ENCODE peak calls at places on chromosome 13, in eight cellular contexts. C is H54, H is suprapubic skin, B is H1, I is breast epithelium, K is ovary, F is body of pancreas, N is heart left ventricle. M is an unnamed sample.

GRCh38 chr13:98176777-98177608 is at the start of gene RNF113B:
- DNase-seq in C (no peak), H (no peak), B (no peak), I (no peak), K (no peak), F (no peak), N (no peak), M (no peak)

GRCh38 chr13:45538382-45538781 is 73.6 kb downstream of the COG3 start:
- DNase-seq in C (no peak), H (no peak), B (no peak), I (no peak), K (no peak), F (no peak), N (no peak), M (no peak)

GRCh38 chr13:28346136-28346535 is 148.8 kb downstream of the FLT1 start:
- DNase-seq in C (no peak), H (no peak), B (no peak), I (no peak), K (no peak), F (no peak), N (no peak), M (no peak)

GRCh38 chr13:83332751-83333150 is 549.5 kb downstream of the SLITRK1 start:
- DNase-seq in C (no peak), H (no peak), B (no peak), I (no peak), K (no peak), F (no peak), N (no peak), M (no peak)

GRCh38 chr13:110575322-110576069 is 14.0 kb upstream of the RAB20 start:
- DNase-seq in C (peak; percentile 59), H (no peak), B (no peak), I (no peak), K (no peak), F (peak; percentile 50), N (no peak), M (no peak)

GRCh38 chr13:25678398-25678797 is 306.6 kb downstream of the ATP8A2 start:
- DNase-seq in C (no peak), H (no peak), B (no peak), I (no peak), K (no peak), F (peak; percentile 38), N (no peak), M (no peak)

GRCh38 chr13:64480206-64480605 is 2749.9 kb downstream of the PCDH9 start:
- DNase-seq in C (no peak), H (no peak), B (no peak), I (no peak), K (no peak), F (no peak), N (no peak), M (no peak)

GRCh38 chr13:76809369-76809768 is 76.8 kb downstream of the KCTD12 start:
- DNase-seq in C (no peak), H (no peak), B (no peak), I (no peak), K (no peak), F (no peak), N (no peak), M (no peak)

GRCh38 chr13:98480915-98481510 is 95.9 kb downstream of the STK24 start:
- DNase-seq in C (no peak), H (peak; percentile 57), B (no peak), I (no peak), K (no peak), F (no peak), N (no peak), M (peak; percentile 69)

GRCh38 chr13:77124423-77124822 is 97.5 kb upstream of the FBXL3 start:
- DNase-seq in C (no peak), H (no peak), B (no peak), I (no peak), K (no peak), F (no peak), N (no peak), M (no peak)

GRCh38 chr13:20969182-20969581 is 66.6 kb upstream of the XPO4 start:
- DNase-seq in C (no peak), H (no peak), B (no peak), I (no peak), K (no peak), F (no peak), N (no peak), M (no peak)

GRCh38 chr13:40662866-40663265 is 3.6 kb downstream of the FOXO1 start:
- DNase-seq in C (no peak), H (no peak), B (no peak), I (no peak), K (no peak), F (no peak), N (no peak), M (no peak)

GRCh38 chr13:51764184-51765141 is 39.5 kb downstream of the DHRS12 start:
- DNase-seq in C (no peak), H (peak; percentile 91), B (no peak), I (no peak), K (no peak), F (peak; percentile 91), N (peak; percentile 68), M (no peak)

GRCh38 chr13:40094056-40094455 is 438.6 kb downstream of the COG6 start:
- DNase-seq in C (no peak), H (no peak), B (no peak), I (no peak), K (no peak), F (no peak), N (no peak), M (no peak)

GRCh38 chr13:112687836-112688559 is 1.8 kb upstream of the ATP11A start:
- DNase-seq in C (no peak), H (no peak), B (no peak), I (peak; percentile 15), K (no peak), F (no peak), N (no peak), M (no peak)

GRCh38 chr13:112688560-112689497 is 1.0 kb upstream of the ATP11A start:
- DNase-seq in C (no peak), H (peak; percentile 61), B (no peak), I (no peak), K (no peak), F (peak; percentile 49), N (no peak), M (peak; percentile 64)

GRCh38 chr13:112690242-112690943 is 555 bp downstream of the ATP11A start:
- DNase-seq in C (peak; percentile 86), H (peak; percentile 74), B (no peak), I (no peak), K (peak; percentile 67), F (peak; percentile 59), N (peak; percentile 83), M (peak; percentile 68)

GRCh38 chr13:112692104-112692503 is 2.3 kb downstream of the ATP11A start:
- DNase-seq in C (no peak), H (no peak), B (no peak), I (no peak), K (no peak), F (no peak), N (no peak), M (no peak)

GRCh38 chr13:112689498-112690241 is at the start of gene ATP11A:
- DNase-seq in C (peak; percentile 100), H (peak; percentile 94), B (peak; percentile 25), I (peak; percentile 89), K (peak; percentile 94), F (peak; percentile 95), N (peak; percentile 97), M (peak; percentile 91)
- TF ChIP-seq POLR2A in C (peak; percentile 63), H (no peak), B (no peak), I (no peak), K (peak; percentile 89), F (peak; percentile 84), N (peak; percentile 98), M (peak; percentile 71)

GRCh38 chr13:114230117-114230516 is 4.6 kb upstream of the CDC16 start:
- DNase-seq in C (no peak), H (no peak), B (no peak), I (no peak), K (no peak), F (no peak), N (no peak), M (peak; percentile 30)

GRCh38 chr13:114226699-114227323 is 7.9 kb upstream of the CDC16 start:
- DNase-seq in C (peak; percentile 91), H (peak; percentile 90), B (peak; percentile 84), I (peak; percentile 90), K (peak; percentile 83), F (peak; percentile 91), N (peak; percentile 88), M (peak; percentile 85)

GRCh38 chr13:114227528-114227927 is 7.2 kb upstream of the CDC16 start:
- DNase-seq in C (no peak), H (no peak), B (no peak), I (no peak), K (no peak), F (no peak), N (no peak), M (no peak)

GRCh38 chr13:114229486-114229885 is 5.2 kb upstream of the CDC16 start:
- DNase-seq in C (no peak), H (no peak), B (no peak), I (no peak), K (no peak), F (no peak), N (no peak), M (no peak)

GRCh38 chr13:114228176-114228575 is 6.5 kb upstream of the CDC16 start:
- DNase-seq in C (no peak), H (no peak), B (no peak), I (no peak), K (no peak), F (no peak), N (no peak), M (no peak)
- TF ChIP-seq POLR2A in C (no peak), H (no peak), B (no peak), I (no peak), K (no peak), F (no peak), N (no peak), M (no peak)

DNA sequence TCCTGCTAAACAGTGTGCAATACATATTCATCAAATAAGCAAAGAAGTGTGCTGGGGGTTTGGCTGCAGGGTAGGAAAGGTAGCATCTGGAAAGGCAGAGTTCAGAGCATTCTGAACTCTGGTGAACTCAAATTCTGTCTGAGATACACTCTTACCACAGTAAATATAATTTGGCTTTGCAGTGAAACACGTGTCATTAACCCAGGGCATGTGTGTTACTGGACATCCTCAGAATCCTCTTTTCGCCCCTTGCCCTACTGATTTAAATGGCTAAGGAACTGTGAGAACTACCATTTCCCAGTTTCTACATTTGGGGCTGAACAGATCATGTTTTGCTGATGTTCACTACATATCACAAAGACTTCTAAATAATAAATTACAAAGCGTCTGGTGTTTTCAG is 562.8 kb upstream of the SGCG start:
- DNase-seq in C (no peak), H (no peak), B (no peak), I (no peak), K (no peak), F (no peak), N (no peak), M (no peak)
- TF ChIP-seq POLR2A in C (no peak), H (no peak), B (no peak), I (no peak), K (no peak), F (no peak), N (no peak), M (no peak)

DNA sequence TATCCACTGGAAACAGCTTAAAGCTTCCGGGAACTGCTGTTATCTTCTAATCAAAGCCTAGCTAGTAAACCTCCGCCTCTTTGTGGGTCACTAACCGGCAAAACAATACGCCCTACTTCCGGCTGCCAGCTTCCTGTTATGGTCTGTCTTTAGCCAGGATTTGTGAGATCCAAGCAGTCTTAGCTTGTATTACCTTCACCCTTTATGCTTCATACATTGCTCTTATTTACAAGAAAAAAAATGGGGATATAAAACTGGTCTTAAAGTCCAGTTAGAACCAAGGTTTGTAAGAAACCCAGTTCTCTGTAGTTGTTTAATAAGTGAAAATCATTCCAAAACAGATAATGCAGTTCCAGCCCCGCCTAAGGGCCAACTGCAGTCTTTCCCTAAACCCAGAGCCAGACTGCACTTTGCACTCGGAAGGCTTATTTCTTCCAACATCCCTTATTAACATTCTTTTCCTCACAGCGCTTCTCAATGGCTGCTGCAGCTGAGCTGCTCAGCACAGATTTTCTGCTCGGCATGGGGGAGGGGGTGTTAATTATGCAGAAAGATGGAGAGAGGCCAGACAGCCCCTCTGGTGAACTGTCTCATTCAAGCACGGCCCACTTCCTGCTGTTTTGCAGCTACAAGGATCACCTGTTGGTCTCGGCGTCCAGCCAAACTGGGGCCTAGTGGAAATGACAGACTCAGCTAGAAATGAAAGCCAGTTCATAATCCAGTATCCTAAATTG is 368.4 kb downstream of the KLF12 start:
- DNase-seq in C (no peak), H (peak; percentile 65), B (no peak), I (peak; percentile 57), K (peak; percentile 94), F (peak; percentile 86), N (peak; percentile 92), M (peak; percentile 2)
- TF ChIP-seq POLR2A in C (no peak), H (no peak), B (no peak), I (no peak), K (no peak), F (no peak), N (no peak), M (no peak)

M was measured in erythroblast.